ENCODE peak calls at places on chromosomes 7 and 10, in seven cellular contexts. T is NCI-H69, K is AG04450, F is mesendoderm, X is hypothalamus, M is astrocyte, P is T-cell. U is an unnamed sample.

GRCh38 chr7:29906200-29907022 is 83.2 kb downstream of the SCRN1 start:
- DNase-seq in X (no peak), T (no peak), P (no peak), F (no peak), M (no peak), K (no peak), U (no peak)

GRCh38 chr7:138008046-138008587 is 6.2 kb upstream of the CREB3L2 start:
- DNase-seq in T (no peak), X (no peak), K (no peak), P (no peak), M (no peak), F (no peak), U (no peak)

GRCh38 chr7:141676618-141677017 is 25.3 kb downstream of the DENND11 start:
- DNase-seq in M (peak), K (no peak), X (no peak), F (no peak), P (no peak), T (no peak), U (no peak)

GRCh38 chr10:124282326-124282725 is 136.4 kb downstream of the OAT start:
- DNase-seq in M (no peak), K (no peak), X (no peak), F (no peak), P (no peak), T (no peak), U (no peak)

GRCh38 chr10:11447571-11447970 is 163.9 kb downstream of the USP6NL start:
- DNase-seq in F (no peak), P (no peak), M (no peak), K (no peak), X (no peak), T (peak), U (peak)

GRCh38 chr7:41711283-41712064 is 8.6 kb upstream of the INHBA start:
- DNase-seq in P (no peak), K (no peak), F (peak), T (peak), M (no peak), X (no peak), U (no peak)

GRCh38 chr7:38813797-38814196 is 95.2 kb downstream of the VPS41 start:
- DNase-seq in X (no peak), P (no peak), T (no peak), F (no peak), M (no peak), K (no peak), U (no peak)

GRCh38 chr10:89846276-89846630 is 144.9 kb downstream of the KIF20B start:
- DNase-seq in T (no peak), P (no peak), K (no peak), M (no peak), F (no peak), X (no peak), U (no peak)

GRCh38 chr7:114953724-114954123 is 31.8 kb downstream of the MDFIC start:
- DNase-seq in M (no peak), F (no peak), P (no peak), T (no peak), K (no peak), X (no peak), U (no peak)

GRCh38 chr10:124150807-124151417 is 57.5 kb upstream of the CHST15 start:
- DNase-seq in M (no peak), P (no peak), X (no peak), K (no peak), F (no peak), T (peak), U (no peak)

GRCh38 chr10:71015674-71016073 is 127.3 kb upstream of the PCBD1 start:
- DNase-seq in P (no peak), K (no peak), T (no peak), M (no peak), X (no peak), F (no peak), U (no peak)

GRCh38 chr10:95661818-95662217 is 5.3 kb upstream of the ALDH18A1 start:
- DNase-seq in K (no peak), T (peak), M (no peak), F (no peak), X (no peak), P (no peak), U (no peak)

GRCh38 chr7:94149776-94150545 is 145.8 kb upstream of the BET1 start:
- DNase-seq in K (no peak), T (no peak), X (no peak), P (no peak), F (no peak), M (no peak), U (no peak)

GRCh38 chr7:73973091-73973490 is 54.9 kb upstream of the ELN start:
- DNase-seq in P (no peak), X (no peak), K (no peak), T (no peak), M (no peak), F (no peak), U (no peak)

GRCh38 chr10:3948843-3949242 is 163.8 kb upstream of the KLF6 start:
- DNase-seq in F (no peak), T (peak), P (peak), X (no peak), M (peak), K (no peak), U (peak)

GRCh38 chr7:44914992-44915607 is 29.8 kb upstream of the PURB start:
- DNase-seq in X (no peak), F (no peak), P (peak), M (no peak), K (no peak), T (no peak), U (peak)

GRCh38 chr10:76328348-76328747 is 896.9 kb downstream of the LRMDA start:
- DNase-seq in M (no peak), X (no peak), K (no peak), F (no peak), T (no peak), P (no peak), U (no peak)

GRCh38 chr7:8190121-8190895 is 71.7 kb downstream of the ICA1 start:
- DNase-seq in T (peak), X (peak), M (peak), K (peak), P (peak), F (peak), U (peak)

GRCh38 chr7:149147072-149147729 is at the start of gene ZNF398:
- DNase-seq in K (no peak), X (peak), M (peak), T (peak), P (peak), F (peak), U (peak)

GRCh38 chr10:3803295-3803883 is 18.4 kb upstream of the KLF6 start:
- DNase-seq in K (no peak), T (no peak), F (peak), X (no peak), M (no peak), P (no peak), U (no peak)

GRCh38 chr10:93652857-93653256 is 40.5 kb downstream of the PDE6C start:
- DNase-seq in X (no peak), T (no peak), F (no peak), K (no peak), M (peak), P (no peak), U (no peak)

GRCh38 chr10:113665806-113666354 is 2.0 kb upstream of the NRAP start:
- DNase-seq in P (no peak), X (no peak), M (peak), T (no peak), K (peak), F (peak), U (no peak)

GRCh38 chr7:7271094-7271874 is 88.9 kb downstream of the C1GALT1 start:
- DNase-seq in M (no peak), F (peak), P (no peak), X (no peak), T (peak), K (no peak), U (no peak)

GRCh38 chr7:131538071-131538790 is 18.2 kb downstream of the PODXL start:
- DNase-seq in T (peak), X (no peak), F (peak), P (no peak), M (peak), K (no peak), U (no peak)

GRCh38 chr10:70578371-70578947 is 24.1 kb downstream of the PRF1 start:
- DNase-seq in P (peak), X (no peak), T (no peak), F (no peak), K (peak), M (peak), U (peak)

GRCh38 chr10:43361532-43362190 is 9.8 kb upstream of the FXYD4 start:
- DNase-seq in P (no peak), K (no peak), X (no peak), F (no peak), T (no peak), M (no peak), U (peak)

GRCh38 chr7:137880432-137880831 is 33.7 kb upstream of the DGKI start:
- DNase-seq in F (no peak), K (no peak), T (no peak), M (peak), P (no peak), X (no peak), U (no peak)